ENCODE peak calls at places on chromosomes 6 and 20, in five cellular contexts. D is CD8-positive, alpha-beta memory T cell; G is effector memory CD4-positive, alpha-beta T cell; R is neuronal stem cell; V is left lung. H is an unnamed sample. For H3K36me3, the result is how much of the 10 kb centered on the place peaks cover.

GRCh38 chr6:27138837-27139752 is 108.4 kb upstream of the PRSS16 start:
- DNase-seq in D (peak), G (peak), R (peak), V (peak), H (peak)

GRCh38 chr6:43297644-43298564 is at the start of gene SLC22A7:
- DNase-seq in D (no peak), G (no peak), R (no peak), V (no peak), H (no peak)

GRCh38 chr6:33738153-33738552 is 8.6 kb downstream of the IP6K3 start:
- DNase-seq in D (no peak), G (no peak), R (no peak), V (no peak), H (no peak)

GRCh38 chr6:135576055-135576454 is 78.5 kb upstream of the AHI1 start:
- DNase-seq in D (no peak), G (no peak), R (no peak), V (no peak), H (no peak)

GRCh38 chr6:1952726-1953360 is 292.6 kb downstream of the GMDS start:
- DNase-seq in D (no peak), G (no peak), R (no peak), V (no peak), H (no peak)

GRCh38 chr20:61252601-61253263 is 671 bp downstream of the CDH4 start:
- DNase-seq in D (no peak), G (no peak), R (no peak), V (no peak), H (no peak)

GRCh38 chr6:134415681-134416080 is 97.8 kb upstream of the SGK1 start:
- DNase-seq in D (no peak), G (no peak), R (no peak), V (no peak), H (no peak)

GRCh38 chr6:43951756-43952675 is 175.2 kb downstream of the MRPL14 start:
- DNase-seq in D (no peak), G (no peak), R (no peak), V (no peak), H (no peak)

GRCh38 chr6:81894286-81894685 is 141.8 kb upstream of the TENT5A start:
- DNase-seq in D (no peak), G (no peak), R (no peak), V (no peak), H (no peak)

GRCh38 chr6:22470454-22471368 is 98.7 kb upstream of the HDGFL1 start:
- DNase-seq in D (no peak), G (no peak), R (no peak), V (peak), H (peak)

GRCh38 chr6:52509281-52510212 is 67.3 kb downstream of the TRAM2 start:
- DNase-seq in D (no peak), G (no peak), R (no peak), V (no peak), H (no peak)

GRCh38 chr6:82040405-82041221 is 206.9 kb downstream of the IBTK start:
- DNase-seq in D (no peak), G (no peak), R (peak), V (no peak), H (no peak)

GRCh38 chr6:52186075-52186474 is at the start of gene IL17A:
- DNase-seq in D (no peak), G (no peak), R (no peak), V (no peak), H (no peak)

GRCh38 chr20:63064310-63064709 is 57.5 kb upstream of the BHLHE23 start:
- DNase-seq in D (no peak), G (no peak), R (no peak), V (peak), H (peak)

GRCh38 chr6:156779206-156780116 is 2.3 kb downstream of the ARID1B start:
- DNase-seq in D (peak), G (peak), R (peak), V (peak), H (peak)

GRCh38 chr6:157145656-157146285 is 177.5 kb downstream of the TMEM242 start:
- DNase-seq in D (no peak), G (no peak), R (no peak), V (no peak), H (no peak)

GRCh38 chr6:135231469-135231844 is 50.3 kb downstream of the MYB start:
- DNase-seq in D (no peak), G (no peak), R (no peak), V (no peak), H (no peak)

DNA sequence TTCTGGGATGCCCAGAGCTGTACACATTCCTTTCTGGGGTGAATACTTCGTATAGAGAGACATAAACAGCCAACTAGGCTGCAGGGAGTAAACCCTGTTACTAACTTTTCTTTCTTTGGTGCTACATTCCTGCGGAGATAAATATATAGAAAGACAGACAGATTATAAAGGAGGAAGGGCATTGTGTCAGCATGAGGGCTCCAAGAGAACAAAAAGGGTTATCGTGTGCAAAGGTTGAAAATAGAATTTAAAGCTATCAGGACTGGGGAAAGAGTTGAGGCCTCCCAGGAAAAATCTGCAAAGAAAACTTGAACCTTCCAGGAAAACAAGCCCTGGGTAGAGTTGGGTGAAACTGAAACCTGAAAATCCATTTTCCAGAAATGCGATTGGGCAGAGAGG is 68.0 kb downstream of the TMEM170B start:
- DNase-seq in D (no peak), G (no peak), R (no peak), V (no peak), H (no peak)
- H3K27ac ChIP-seq in D (no peak), G (no peak), R (peak), V (peak), H (peak)

DNA sequence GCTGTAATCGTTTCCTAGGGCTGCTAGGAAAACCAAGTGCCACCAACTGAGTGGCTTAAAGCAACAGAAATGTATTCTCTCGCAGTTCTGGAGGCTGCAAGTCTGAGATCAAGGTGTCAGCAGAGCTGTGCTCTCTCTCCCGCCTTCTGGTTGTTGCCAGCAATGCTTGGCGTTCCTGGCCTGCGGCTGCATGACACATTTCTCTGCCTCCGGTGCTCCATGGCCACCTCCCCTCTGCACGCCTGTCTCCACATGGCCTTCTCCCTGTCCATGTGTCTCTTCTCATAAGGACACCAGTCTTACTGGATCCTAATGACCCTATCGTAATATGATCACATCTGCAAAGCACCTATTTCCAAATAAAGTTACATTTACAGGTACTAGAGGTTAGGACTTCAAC is 91.7 kb upstream of the AKAP12 start:
- DNase-seq in D (no peak), G (no peak), R (no peak), V (no peak), H (no peak)
- H3K36me3 ChIP-seq in D (under half), G (under half), R (under half), V (under half), H (under half)

GRCh38 chr6:121334299-121335104 is at the start of gene TBC1D32:
- DNase-seq in D (peak), G (peak), R (peak), V (peak), H (peak)

GRCh38 chr6:121335111-121336008 is 1.1 kb upstream of the TBC1D32 start:
- DNase-seq in D (no peak), G (no peak), R (no peak), V (no peak), H (no peak)

DNA sequence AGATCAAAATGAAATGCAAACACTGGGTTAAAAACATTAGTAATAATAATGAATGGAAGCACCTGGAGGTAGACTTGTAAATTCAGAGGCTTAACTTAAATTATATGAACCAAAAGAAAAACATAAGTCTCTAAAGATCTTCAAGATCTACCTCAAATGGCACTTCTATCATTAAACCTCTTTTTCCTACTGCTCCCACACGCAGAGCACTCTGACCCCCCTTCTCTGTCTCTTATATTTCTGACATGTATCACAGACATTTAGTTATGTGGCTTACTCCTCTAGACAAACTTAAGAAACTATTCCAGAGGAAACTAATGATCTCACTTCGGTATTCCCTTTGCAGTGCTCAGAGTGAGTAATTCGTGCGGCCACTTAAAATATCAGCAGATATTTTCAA is 1.1 kb downstream of the TBC1D32 start:
- DNase-seq in D (no peak), G (no peak), R (no peak), V (no peak), H (no peak)
- H3K27ac ChIP-seq in D (no peak), G (no peak), R (no peak), V (no peak), H (no peak)

DNA sequence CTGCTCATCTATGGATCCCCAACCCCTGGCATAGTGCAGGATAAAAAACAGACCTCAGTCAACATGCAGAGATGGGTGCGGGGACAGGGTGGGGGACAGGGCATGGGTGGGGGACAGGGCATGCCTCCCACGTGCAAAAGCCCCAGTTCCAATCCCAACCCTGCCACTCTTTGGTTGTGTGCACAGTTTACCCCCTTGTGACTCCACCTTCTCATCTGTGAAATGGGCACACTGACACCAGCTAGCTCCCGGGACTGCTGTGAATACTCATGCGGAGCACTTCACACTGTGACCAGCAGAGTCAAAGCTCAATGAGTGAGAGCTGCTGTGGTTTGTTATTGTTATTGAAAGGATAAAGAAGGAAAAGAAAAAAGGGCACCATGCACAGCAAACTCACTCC is 69.3 kb downstream of the NFATC2 start:
- DNase-seq in D (no peak), G (no peak), R (no peak), V (no peak), H (no peak)
- H3K36me3 ChIP-seq in D (under half), G (half or more), R (under half), V (under half), H (under half)

DNA sequence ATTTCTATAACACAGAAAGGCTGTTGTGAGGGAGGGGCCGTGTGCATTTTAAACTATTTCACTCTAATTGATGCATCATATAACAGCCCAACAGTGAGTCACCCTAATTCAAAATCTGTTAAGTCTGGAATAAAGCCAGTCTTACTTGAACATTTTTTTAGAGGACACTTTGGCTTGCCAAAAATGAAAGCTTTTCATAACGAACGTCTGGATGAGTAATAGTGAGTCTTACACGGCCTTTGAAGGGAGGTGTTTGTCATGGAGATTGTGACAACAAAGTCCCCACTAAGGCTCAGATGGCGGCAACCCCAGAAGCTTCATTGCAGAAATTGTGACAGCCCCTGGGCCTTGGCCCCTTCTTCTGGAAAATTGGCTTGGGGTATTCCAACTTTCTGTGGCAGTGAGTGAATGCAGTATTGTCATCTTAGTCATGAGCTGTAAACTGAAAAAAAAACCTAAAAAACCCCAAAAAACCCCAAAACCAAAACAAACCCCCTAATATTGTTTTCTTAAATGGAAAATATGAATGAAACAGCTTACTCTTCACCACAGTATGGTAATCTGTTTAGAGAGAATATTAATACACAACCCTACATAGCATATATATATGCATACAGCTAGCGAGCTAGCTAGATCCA is 92.6 kb upstream of the CLDN20 start:
- DNase-seq in D (peak), G (peak), R (no peak), V (no peak), H (no peak)
- H3K27ac ChIP-seq in D (peak), G (peak), R (no peak), V (peak), H (peak)

GRCh38 chr6:17828149-17828548 is 121.4 kb upstream of the NUP153 start:
- DNase-seq in D (no peak), G (no peak), R (no peak), V (no peak), H (no peak)
- H3K36me3 ChIP-seq in D (under half), G (under half), R (under half), V (half or more), H (half or more)